ENCODE peak calls at places on chromosome 16, in nine cellular contexts. N, Z, E, D, O, I, V, H and P are unnamed samples.

GRCh38 chr16:7185689-7186088 is 147.0 kb upstream of the RBFOX1 start:
- DNase-seq in N (no peak), Z (no peak), E (no peak), D (no peak), O (no peak), I (peak), V (no peak), H (no peak), P (no peak)

GRCh38 chr16:1308036-1308976 is 1.1 kb upstream of the UBE2I start:
- DNase-seq in N (no peak), Z (no peak), E (peak), D (no peak), O (no peak), I (peak), V (no peak), H (peak), P (no peak)

GRCh38 chr16:49969356-49970030 is 55.5 kb upstream of the CNEP1R1 start:
- DNase-seq in N (peak), Z (no peak), E (no peak), D (no peak), O (no peak), I (no peak), V (peak), H (no peak), P (no peak)

GRCh38 chr16:67833418-67834241 is 8.5 kb upstream of the THAP11 start:
- DNase-seq in N (peak), Z (no peak), E (peak), D (peak), O (peak), I (peak), V (peak), H (peak), P (peak)

GRCh38 chr16:57479422-57480126 is 6.7 kb downstream of the DOK4 start:
- DNase-seq in N (peak), Z (no peak), E (peak), D (no peak), O (no peak), I (no peak), V (peak), H (peak), P (peak)

GRCh38 chr16:25065899-25066298 is 45.6 kb upstream of the LCMT1 start:
- DNase-seq in N (no peak), Z (no peak), E (no peak), D (no peak), O (no peak), I (no peak), V (peak), H (no peak), P (no peak)

GRCh38 chr16:20928774-20929411 is 28.3 kb downstream of the LYRM1 start:
- DNase-seq in N (no peak), Z (no peak), E (no peak), D (no peak), O (no peak), I (no peak), V (no peak), H (peak), P (no peak)

GRCh38 chr16:30092373-30093010 is 768 bp upstream of the TBX6 start:
- DNase-seq in N (peak), Z (no peak), E (peak), D (peak), O (peak), I (peak), V (peak), H (peak), P (no peak)

GRCh38 chr16:75416904-75417565 is 16.3 kb downstream of the CFDP1 start:
- DNase-seq in N (no peak), Z (no peak), E (peak), D (no peak), O (no peak), I (no peak), V (no peak), H (no peak), P (no peak)

GRCh38 chr16:31472559-31473203 is 729 bp downstream of the TGFB1I1 start:
- DNase-seq in N (peak), Z (peak), E (peak), D (peak), O (peak), I (peak), V (peak), H (peak), P (peak)

GRCh38 chr16:252366-253337 is 18.0 kb downstream of the FAM234A start:
- DNase-seq in N (peak), Z (no peak), E (no peak), D (no peak), O (no peak), I (no peak), V (no peak), H (peak), P (no peak)

GRCh38 chr16:19488213-19488640 is 33.7 kb downstream of the GDE1 start:
- DNase-seq in N (no peak), Z (no peak), E (no peak), D (no peak), O (no peak), I (no peak), V (no peak), H (no peak), P (no peak)

GRCh38 chr16:27424772-27425498 is 23.0 kb downstream of the IL21R start:
- DNase-seq in N (no peak), Z (no peak), E (no peak), D (peak), O (no peak), I (no peak), V (no peak), H (no peak), P (no peak)

GRCh38 chr16:89828199-89828869 is at the start of gene SPIRE2:
- DNase-seq in N (peak), Z (no peak), E (peak), D (peak), O (peak), I (peak), V (peak), H (peak), P (no peak)

GRCh38 chr16:56833243-56833970 is 31.6 kb upstream of the SLC12A3 start:
- DNase-seq in N (no peak), Z (no peak), E (no peak), D (no peak), O (no peak), I (no peak), V (no peak), H (no peak), P (no peak)

GRCh38 chr16:81885976-81886586 is 107.0 kb downstream of the PLCG2 start:
- DNase-seq in N (peak), Z (no peak), E (peak), D (no peak), O (no peak), I (no peak), V (no peak), H (peak), P (no peak)

GRCh38 chr16:85755929-85756768 is 5.3 kb upstream of the C16orf74 start:
- DNase-seq in N (no peak), Z (no peak), E (peak), D (no peak), O (peak), I (no peak), V (no peak), H (no peak), P (no peak)

GRCh38 chr16:73048292-73049050 is 543 bp upstream of the ZFHX3 start:
- DNase-seq in N (peak), Z (no peak), E (no peak), D (peak), O (peak), I (peak), V (peak), H (peak), P (no peak)

GRCh38 chr16:73040136-73040535 is 7.8 kb downstream of the ZFHX3 start:
- DNase-seq in N (no peak), Z (no peak), E (no peak), D (no peak), O (no peak), I (no peak), V (no peak), H (no peak), P (no peak)

GRCh38 chr16:73202176-73202729 is 154.3 kb upstream of the ZFHX3 start:
- DNase-seq in N (peak), Z (peak), E (peak), D (no peak), O (peak), I (no peak), V (no peak), H (peak), P (peak)

GRCh38 chr16:48546774-48547173 is 63.2 kb downstream of the N4BP1 start:
- DNase-seq in N (no peak), Z (no peak), E (no peak), D (no peak), O (no peak), I (no peak), V (no peak), H (no peak), P (no peak)

GRCh38 chr16:86906608-86907007 is 328.3 kb downstream of the FOXL1 start:
- DNase-seq in N (no peak), Z (no peak), E (no peak), D (no peak), O (no peak), I (no peak), V (no peak), H (no peak), P (no peak)

GRCh38 chr16:72066747-72067146 is 3.7 kb downstream of the HPR start:
- DNase-seq in N (peak), Z (no peak), E (peak), D (no peak), O (no peak), I (no peak), V (no peak), H (peak), P (no peak)

GRCh38 chr16:68079616-68080344 is 5.4 kb upstream of the NFATC3 start:
- DNase-seq in N (peak), Z (no peak), E (no peak), D (peak), O (peak), I (no peak), V (peak), H (no peak), P (no peak)

GRCh38 chr16:69565611-69566436 is at the start of gene NFAT5:
- DNase-seq in N (peak), Z (no peak), E (peak), D (peak), O (peak), I (peak), V (peak), H (peak), P (no peak)

GRCh38 chr16:15450624-15451023 is 16.2 kb downstream of the BMERB1 start:
- DNase-seq in N (no peak), Z (no peak), E (no peak), D (no peak), O (no peak), I (no peak), V (no peak), H (peak), P (no peak)

GRCh38 chr16:81567987-81568748 is 123.6 kb downstream of the CMIP start:
- DNase-seq in N (peak), Z (no peak), E (peak), D (no peak), O (peak), I (peak), V (peak), H (peak), P (no peak)

GRCh38 chr16:79988721-79989220 is 388.2 kb upstream of the MAF start:
- DNase-seq in N (no peak), Z (no peak), E (no peak), D (no peak), O (no peak), I (no peak), V (no peak), H (no peak), P (no peak)

GRCh38 chr16:11328172-11329079 is 16.8 kb upstream of the RMI2 start:
- DNase-seq in N (peak), Z (peak), E (peak), D (peak), O (peak), I (peak), V (peak), H (peak), P (peak)

GRCh38 chr16:81971853-81972252 is 39.4 kb downstream of the SDR42E1 start:
- DNase-seq in N (no peak), Z (no peak), E (no peak), D (no peak), O (no peak), I (no peak), V (no peak), H (no peak), P (no peak)

GRCh38 chr16:81451753-81452680 is 7.4 kb downstream of the CMIP start:
- DNase-seq in N (peak), Z (no peak), E (peak), D (no peak), O (no peak), I (no peak), V (no peak), H (no peak), P (no peak)

GRCh38 chr16:53893731-53894435 is 189.9 kb downstream of the FTO start:
- DNase-seq in N (peak), Z (no peak), E (peak), D (no peak), O (peak), I (peak), V (no peak), H (peak), P (peak)

DNA sequence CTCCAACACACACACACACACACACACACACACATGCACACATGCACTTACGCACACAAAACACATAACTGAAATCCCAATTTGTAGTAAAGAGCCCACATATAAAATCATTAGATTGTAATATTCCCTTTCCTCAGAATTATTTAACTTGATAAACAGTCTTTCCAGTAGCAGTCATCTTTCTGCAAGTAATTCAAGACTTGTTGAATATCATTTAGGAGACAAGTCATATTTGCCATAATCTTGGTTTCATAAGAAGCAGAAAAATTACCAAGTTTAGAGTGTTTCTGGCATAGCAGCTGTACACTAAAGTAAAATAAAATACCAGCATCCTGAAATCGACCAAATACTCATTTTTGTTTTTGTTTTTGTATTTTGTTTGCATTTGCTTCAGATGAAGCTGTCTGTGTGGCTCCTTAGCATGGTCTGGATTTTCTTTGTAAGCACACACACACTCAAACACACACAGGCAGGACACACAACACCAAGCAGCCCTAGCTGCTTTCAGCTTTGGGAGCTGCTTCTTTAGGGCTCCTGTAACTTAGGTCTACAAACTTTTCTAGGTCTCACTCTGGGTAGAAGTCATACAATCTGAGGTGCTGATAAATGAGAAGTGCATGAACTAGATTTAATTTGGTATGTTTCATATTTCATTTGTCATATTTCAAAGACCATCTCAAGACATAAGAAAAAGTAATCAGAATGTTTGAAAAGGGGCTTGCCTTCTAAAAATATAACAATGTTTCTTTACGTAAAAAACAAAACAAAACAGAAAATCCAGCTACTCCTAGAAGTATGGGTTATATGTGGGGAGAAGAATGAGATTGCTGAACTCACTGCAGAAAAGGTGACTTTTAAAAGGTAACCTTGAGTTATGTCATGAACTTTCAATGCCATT is 3.0 kb downstream of the SALL1 start:
- DNase-seq in N (no peak), Z (no peak), E (no peak), D (no peak), O (no peak), I (no peak), V (no peak), H (no peak), P (no peak)
- H3K4me3 ChIP-seq in N (peak), Z (no peak), E (peak), D (no peak), O (no peak), I (no peak), V (no peak), H (no peak), P (peak)

DNA sequence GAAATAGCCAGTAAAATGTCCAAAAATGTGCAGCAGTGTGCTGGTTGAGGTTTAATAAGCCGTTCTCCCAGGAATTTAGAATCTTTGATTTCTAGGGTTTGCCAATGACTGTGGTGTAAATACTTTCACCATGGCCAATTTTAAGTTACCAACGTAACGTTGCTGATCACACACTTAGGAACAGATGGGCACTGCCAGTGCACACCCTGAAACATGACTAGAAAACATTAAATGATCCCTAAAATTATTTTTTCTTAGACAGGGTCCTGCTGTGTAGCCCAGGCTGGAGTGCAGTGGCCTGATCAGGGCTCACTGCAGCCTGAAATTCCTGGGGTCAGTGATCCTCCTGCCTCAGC is 3.2 kb downstream of the CA5A start:
- DNase-seq in N (no peak), Z (no peak), E (no peak), D (no peak), O (no peak), I (no peak), V (no peak), H (no peak), P (no peak)
- TF ChIP-seq CTCF in N (no peak), Z (no peak), E (no peak), D (no peak), O (no peak), I (no peak), V (no peak), H (no peak), P (no peak)

GRCh38 chr16:4090476-4090875 is 25.8 kb downstream of the ADCY9 start:
- DNase-seq in N (peak), Z (no peak), E (no peak), D (no peak), O (peak), I (no peak), V (peak), H (peak), P (no peak)
- H3K4me3 ChIP-seq in N (no peak), Z (no peak), E (no peak), D (no peak), O (no peak), I (no peak), V (peak), H (no peak), P (no peak)

GRCh38 chr16:8831450-8832382 is 34.1 kb downstream of the PMM2 start:
- DNase-seq in N (no peak), Z (no peak), E (no peak), D (no peak), O (no peak), I (no peak), V (no peak), H (no peak), P (no peak)
- TF ChIP-seq CTCF in N (no peak), Z (no peak), E (no peak), D (no peak), O (no peak), I (no peak), V (no peak), H (no peak), P (no peak)

GRCh38 chr16:17468611-17469010 is 2.1 kb downstream of the XYLT1 start:
- DNase-seq in N (no peak), Z (no peak), E (no peak), D (no peak), O (no peak), I (no peak), V (no peak), H (no peak), P (no peak)
- H3K4me3 ChIP-seq in N (no peak), Z (peak), E (peak), D (peak), O (no peak), I (no peak), V (peak), H (peak), P (peak)